ENCODE peak calls at places on chromosomes 1 and 21, in ten cellular contexts. D, L, J, N, K, O, B, T, Z and P are unnamed samples.

GRCh38 chr1:42822833-42823392 is 5.7 kb upstream of the SVBP start:
- DNase-seq in N (no peak), O (no peak), K (no peak), D (no peak), J (no peak), T (no peak), L (no peak), Z (no peak), B (no peak), P (no peak)

GRCh38 chr1:243549791-243550190 is 293.9 kb downstream of the SDCCAG8 start:
- DNase-seq in O (no peak), K (no peak), B (no peak), T (no peak), L (no peak), Z (no peak), N (no peak), J (no peak), D (no peak), P (no peak)

GRCh38 chr1:39613250-39613649 is 26.2 kb downstream of the HEYL start:
- DNase-seq in K (no peak), T (no peak), D (no peak), O (no peak), Z (no peak), B (no peak), J (no peak), L (no peak), N (peak; percentile 16), P (no peak)

GRCh38 chr1:31154632-31155215 is 85.0 kb downstream of the NKAIN1 start:
- DNase-seq in B (peak; percentile 59), D (peak; percentile 83), O (peak; percentile 67), Z (peak; percentile 93), L (peak; percentile 88), K (peak; percentile 92), J (peak; percentile 93), N (no peak), T (peak; percentile 91), P (peak; percentile 94)

GRCh38 chr1:77489910-77490309 is 192.5 kb downstream of the ZZZ3 start:
- DNase-seq in L (no peak), Z (no peak), D (no peak), J (no peak), B (no peak), O (no peak), K (no peak), N (no peak), T (no peak), P (no peak)

GRCh38 chr1:32650157-32650751 is at the start of gene ZBTB8OS:
- DNase-seq in B (peak; percentile 94), K (peak; percentile 81), Z (peak; percentile 83), L (peak; percentile 80), J (peak; percentile 93), T (peak; percentile 95), D (peak; percentile 96), N (peak; percentile 74), O (peak; percentile 90), P (peak; percentile 89)

GRCh38 chr1:248752119-248752931 is 3.2 kb downstream of the LYPD8 start:
- DNase-seq in B (no peak), Z (no peak), O (no peak), D (no peak), L (no peak), J (no peak), K (no peak), N (no peak), T (no peak), P (no peak)

GRCh38 chr21:44485254-44485793 is 30.0 kb downstream of the LRRC3 start:
- DNase-seq in N (no peak), K (peak; percentile 82), B (no peak), O (no peak), L (peak; percentile 78), Z (peak; percentile 82), D (no peak), J (no peak), T (no peak), P (no peak)

DNA sequence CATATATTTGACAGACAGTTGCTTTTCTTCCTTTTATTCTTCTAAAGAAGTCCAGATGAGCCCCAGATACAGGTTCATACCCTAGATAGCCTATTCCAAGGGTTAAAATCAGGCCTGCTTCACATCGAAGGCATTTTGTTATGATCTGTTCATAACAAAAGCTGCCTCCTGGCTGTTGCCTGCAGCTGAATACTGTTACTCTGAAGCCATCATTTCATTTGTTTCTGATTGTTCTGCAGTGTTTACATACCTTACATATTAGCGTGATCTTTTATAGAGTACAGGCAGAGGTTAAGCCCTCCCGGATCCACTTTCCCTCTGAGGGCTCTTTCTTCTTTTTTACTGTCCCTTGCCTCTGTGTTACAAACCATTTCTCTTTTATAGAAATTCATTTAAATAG is 219.0 kb upstream of the HOOK1 start:
- DNase-seq in T (peak; percentile 27), L (no peak), B (no peak), Z (no peak), K (no peak), O (no peak), N (peak; percentile 67), D (no peak), J (no peak), P (no peak)
- TF ChIP-seq CTCF in T (no peak), L (no peak), B (no peak), Z (no peak), K (no peak), O (no peak), N (peak; percentile 56), D (no peak), J (no peak), P (no peak)

GRCh38 chr1:28239004-28239403 is 3.1 kb downstream of the ATP5IF1 start:
- DNase-seq in Z (no peak), J (no peak), O (no peak), L (no peak), D (no peak), T (no peak), K (no peak), B (no peak), N (no peak), P (no peak)
- TF ChIP-seq CTCF in Z (no peak), J (no peak), O (no peak), L (no peak), D (no peak), T (no peak), K (no peak), B (no peak), N (no peak), P (no peak)

DNA sequence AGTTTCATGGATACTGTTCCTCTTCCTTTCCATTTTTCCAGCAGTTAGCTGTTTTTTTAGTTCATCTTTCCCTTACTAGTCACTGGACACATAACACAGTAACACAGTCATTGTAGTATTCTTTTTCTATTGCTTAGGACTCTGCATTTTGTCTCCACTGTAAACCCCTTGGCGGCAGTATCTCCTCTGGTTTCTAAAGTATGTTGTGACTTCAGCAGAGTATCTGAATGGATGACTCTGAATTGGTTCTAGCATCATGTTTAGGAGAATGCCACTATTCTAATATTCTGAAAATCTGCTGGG is 2.2 kb downstream of the CDC7 start:
- DNase-seq in B (no peak), O (no peak), J (no peak), L (no peak), T (no peak), K (no peak), N (no peak), D (no peak), Z (no peak), P (peak; percentile 10)
- TF ChIP-seq CTCF in B (no peak), O (no peak), J (peak; percentile 21), L (no peak), T (no peak), K (peak; percentile 41), N (peak; percentile 46), D (no peak), Z (no peak), P (peak; percentile 13)

GRCh38 chr1:64966158-64966963 is at the start of gene JAK1:
- DNase-seq in Z (peak; percentile 83), N (peak; percentile 30), L (peak; percentile 89), D (peak; percentile 89), B (peak; percentile 86), K (peak; percentile 90), O (peak; percentile 90), T (peak; percentile 96), J (peak; percentile 94), P (peak; percentile 97)
- TF ChIP-seq CTCF in Z (no peak), N (no peak), L (no peak), D (no peak), B (no peak), K (peak; percentile 32), O (peak; percentile 25), T (no peak), J (no peak), P (no peak)

GRCh38 chr21:26769613-26770188 is 75.5 kb downstream of the ADAMTS1 start:
- DNase-seq in D (no peak), N (peak; percentile 20), O (no peak), J (no peak), Z (no peak), L (no peak), B (no peak), T (peak; percentile 18), K (no peak), P (no peak)
- TF ChIP-seq CTCF in D (peak; percentile 37), N (peak; percentile 66), O (peak; percentile 78), J (peak; percentile 73), Z (peak; percentile 14), L (peak; percentile 73), B (peak; percentile 7), T (peak; percentile 61), K (peak; percentile 82), P (no peak)

GRCh38 chr1:59078866-59079265 is 218.0 kb upstream of the FGGY start:
- DNase-seq in N (no peak), O (no peak), K (no peak), B (no peak), Z (no peak), L (no peak), T (no peak), D (no peak), J (no peak), P (no peak)

GRCh38 chr1:59075021-59075420 is 221.9 kb upstream of the FGGY start:
- DNase-seq in J (no peak), L (no peak), T (no peak), D (no peak), B (no peak), Z (no peak), O (no peak), K (no peak), N (no peak), P (no peak)

GRCh38 chr1:59074574-59074973 is 222.3 kb upstream of the FGGY start:
- DNase-seq in K (no peak), J (no peak), D (no peak), N (no peak), B (no peak), Z (no peak), O (no peak), T (no peak), L (no peak), P (no peak)

GRCh38 chr1:59077739-59078503 is 219.0 kb upstream of the FGGY start:
- DNase-seq in D (no peak), K (no peak), B (no peak), Z (peak; percentile 43), T (no peak), O (no peak), L (no peak), N (no peak), J (no peak), P (no peak)

GRCh38 chr1:59076612-59077011 is 220.3 kb upstream of the FGGY start:
- DNase-seq in O (no peak), N (no peak), K (no peak), D (no peak), Z (no peak), J (no peak), L (no peak), B (no peak), T (peak; percentile 25), P (no peak)
- TF ChIP-seq CTCF in O (peak; percentile 45), N (peak; percentile 52), K (peak; percentile 34), D (peak; percentile 8), Z (no peak), J (peak; percentile 56), L (no peak), B (no peak), T (no peak), P (no peak)